ENCODE peak calls at places on chromosomes 11 and 22, in eight cellular contexts. One of them, this sample, is unnamed.

GRCh38 chr11:12585861-12586260 is 88.4 kb upstream of the TEAD1 start:
- DNase-seq in fibroblast of the aortic adventitia: no peak
- DNase-seq in GM10248: no peak
- DNase-seq in type B pancreatic cell: no peak
- DNase-seq in CD4-positive, alpha-beta T cell: no peak
- DNase-seq in upper lobe of right lung: no peak
- DNase-seq in fibroblast of lung: peak; percentile 20
- DNase-seq in neural crest cell: no peak
- DNase-seq in this sample: no peak

GRCh38 chr11:82733444-82734119 is at the start of gene FAM181B:
- DNase-seq in upper lobe of right lung: peak; percentile 70
- DNase-seq in fibroblast of the aortic adventitia: no peak
- DNase-seq in CD4-positive, alpha-beta T cell: peak; percentile 11
- DNase-seq in neural crest cell: peak; percentile 70
- DNase-seq in GM10248: peak; percentile 23
- DNase-seq in fibroblast of lung: peak; percentile 18
- DNase-seq in type B pancreatic cell: peak; percentile 82
- DNase-seq in this sample: peak; percentile 36

GRCh38 chr11:117885777-117886176 is 9.3 kb upstream of the FXYD6 start:
- DNase-seq in CD4-positive, alpha-beta T cell: no peak
- DNase-seq in GM10248: no peak
- DNase-seq in type B pancreatic cell: peak; percentile 53
- DNase-seq in fibroblast of lung: peak; percentile 78
- DNase-seq in fibroblast of the aortic adventitia: peak; percentile 44
- DNase-seq in upper lobe of right lung: no peak
- DNase-seq in neural crest cell: no peak
- DNase-seq in this sample: no peak

GRCh38 chr11:102599642-102600261 is 25.4 kb downstream of the MMP20 start:
- DNase-seq in CD4-positive, alpha-beta T cell: no peak
- DNase-seq in neural crest cell: no peak
- DNase-seq in fibroblast of lung: peak; percentile 90
- DNase-seq in upper lobe of right lung: no peak
- DNase-seq in type B pancreatic cell: no peak
- DNase-seq in fibroblast of the aortic adventitia: peak; percentile 92
- DNase-seq in GM10248: peak; percentile 61
- DNase-seq in this sample: peak; percentile 57

GRCh38 chr11:86160546-86161149 is 83.9 kb upstream of the EED start:
- DNase-seq in upper lobe of right lung: no peak
- DNase-seq in neural crest cell: no peak
- DNase-seq in type B pancreatic cell: no peak
- DNase-seq in fibroblast of lung: no peak
- DNase-seq in CD4-positive, alpha-beta T cell: no peak
- DNase-seq in GM10248: no peak
- DNase-seq in fibroblast of the aortic adventitia: peak; percentile 71
- DNase-seq in this sample: no peak

GRCh38 chr11:1373536-1374214 is 16.1 kb upstream of the BRSK2 start:
- DNase-seq in CD4-positive, alpha-beta T cell: no peak
- DNase-seq in fibroblast of lung: no peak
- DNase-seq in type B pancreatic cell: no peak
- DNase-seq in GM10248: no peak
- DNase-seq in neural crest cell: no peak
- DNase-seq in upper lobe of right lung: no peak
- DNase-seq in fibroblast of the aortic adventitia: no peak
- DNase-seq in this sample: no peak

GRCh38 chr11:18394928-18395734 is 768 bp downstream of the LDHA start:
- DNase-seq in fibroblast of lung: peak; percentile 12
- DNase-seq in fibroblast of the aortic adventitia: no peak
- DNase-seq in neural crest cell: peak; percentile 10
- DNase-seq in CD4-positive, alpha-beta T cell: peak; percentile 2
- DNase-seq in upper lobe of right lung: no peak
- DNase-seq in GM10248: no peak
- DNase-seq in type B pancreatic cell: no peak
- DNase-seq in this sample: no peak

GRCh38 chr22:32808038-32808445 is 6.5 kb downstream of the TIMP3 start:
- DNase-seq in neural crest cell: no peak
- DNase-seq in CD4-positive, alpha-beta T cell: no peak
- DNase-seq in fibroblast of lung: peak; percentile 25
- DNase-seq in fibroblast of the aortic adventitia: no peak
- DNase-seq in GM10248: no peak
- DNase-seq in upper lobe of right lung: no peak
- DNase-seq in type B pancreatic cell: no peak
- DNase-seq in this sample: no peak

GRCh38 chr22:17733484-17733883 is 40.8 kb downstream of the BID start:
- DNase-seq in fibroblast of lung: no peak
- DNase-seq in GM10248: no peak
- DNase-seq in fibroblast of the aortic adventitia: peak; percentile 29
- DNase-seq in type B pancreatic cell: no peak
- DNase-seq in neural crest cell: no peak
- DNase-seq in CD4-positive, alpha-beta T cell: no peak
- DNase-seq in upper lobe of right lung: no peak
- DNase-seq in this sample: no peak

GRCh38 chr11:88280673-88281316 is 56.7 kb downstream of the CTSC start:
- DNase-seq in upper lobe of right lung: no peak
- DNase-seq in GM10248: no peak
- DNase-seq in CD4-positive, alpha-beta T cell: no peak
- DNase-seq in neural crest cell: no peak
- DNase-seq in type B pancreatic cell: no peak
- DNase-seq in fibroblast of lung: peak; percentile 40
- DNase-seq in fibroblast of the aortic adventitia: peak; percentile 81
- DNase-seq in this sample: no peak

GRCh38 chr11:133577403-133577802 is 45.1 kb upstream of the OPCML start:
- DNase-seq in GM10248: no peak
- DNase-seq in CD4-positive, alpha-beta T cell: no peak
- DNase-seq in upper lobe of right lung: no peak
- DNase-seq in fibroblast of the aortic adventitia: no peak
- DNase-seq in neural crest cell: no peak
- DNase-seq in fibroblast of lung: no peak
- DNase-seq in type B pancreatic cell: no peak
- DNase-seq in this sample: no peak

GRCh38 chr11:77815459-77815858 is 5.1 kb downstream of the RSF1 start:
- DNase-seq in type B pancreatic cell: no peak
- DNase-seq in fibroblast of the aortic adventitia: no peak
- DNase-seq in CD4-positive, alpha-beta T cell: no peak
- DNase-seq in neural crest cell: no peak
- DNase-seq in GM10248: no peak
- DNase-seq in fibroblast of lung: no peak
- DNase-seq in upper lobe of right lung: no peak
- DNase-seq in this sample: no peak

GRCh38 chr11:110173775-110174644 is 80.8 kb downstream of the ZC3H12C start:
- DNase-seq in fibroblast of lung: peak; percentile 81
- DNase-seq in GM10248: peak; percentile 55
- DNase-seq in CD4-positive, alpha-beta T cell: peak; percentile 22
- DNase-seq in fibroblast of the aortic adventitia: peak; percentile 78
- DNase-seq in type B pancreatic cell: no peak
- DNase-seq in neural crest cell: peak; percentile 76
- DNase-seq in upper lobe of right lung: peak; percentile 83
- DNase-seq in this sample: peak; percentile 69

GRCh38 chr11:115301029-115301428 is 203.2 kb downstream of the CADM1 start:
- DNase-seq in upper lobe of right lung: no peak
- DNase-seq in neural crest cell: no peak
- DNase-seq in fibroblast of the aortic adventitia: no peak
- DNase-seq in GM10248: no peak
- DNase-seq in type B pancreatic cell: no peak
- DNase-seq in CD4-positive, alpha-beta T cell: no peak
- DNase-seq in fibroblast of lung: no peak
- DNase-seq in this sample: no peak

GRCh38 chr22:40620464-40621046 is 16.0 kb downstream of the MRTFA start:
- DNase-seq in fibroblast of lung: peak; percentile 21
- DNase-seq in type B pancreatic cell: no peak
- DNase-seq in GM10248: no peak
- DNase-seq in neural crest cell: no peak
- DNase-seq in fibroblast of the aortic adventitia: peak; percentile 30
- DNase-seq in upper lobe of right lung: no peak
- DNase-seq in CD4-positive, alpha-beta T cell: no peak
- DNase-seq in this sample: no peak

GRCh38 chr22:38835888-38836301 is 7.9 kb downstream of the NPTXR start:
- DNase-seq in upper lobe of right lung: no peak
- DNase-seq in fibroblast of the aortic adventitia: peak; percentile 11
- DNase-seq in GM10248: no peak
- DNase-seq in type B pancreatic cell: no peak
- DNase-seq in CD4-positive, alpha-beta T cell: no peak
- DNase-seq in neural crest cell: no peak
- DNase-seq in fibroblast of lung: no peak
- DNase-seq in this sample: no peak

GRCh38 chr22:39415506-39415905 is 15.9 kb downstream of the TAB1 start:
- DNase-seq in GM10248: no peak
- DNase-seq in neural crest cell: no peak
- DNase-seq in upper lobe of right lung: no peak
- DNase-seq in fibroblast of the aortic adventitia: no peak
- DNase-seq in fibroblast of lung: no peak
- DNase-seq in type B pancreatic cell: no peak
- DNase-seq in CD4-positive, alpha-beta T cell: no peak
- DNase-seq in this sample: no peak

GRCh38 chr22:41532908-41533825 is 11.1 kb downstream of the POLR3H start:
- DNase-seq in type B pancreatic cell: no peak
- DNase-seq in fibroblast of the aortic adventitia: peak; percentile 63
- DNase-seq in GM10248: peak; percentile 81
- DNase-seq in fibroblast of lung: peak; percentile 63
- DNase-seq in neural crest cell: peak; percentile 78
- DNase-seq in CD4-positive, alpha-beta T cell: peak; percentile 53
- DNase-seq in upper lobe of right lung: peak; percentile 83
- DNase-seq in this sample: peak; percentile 88

DNA sequence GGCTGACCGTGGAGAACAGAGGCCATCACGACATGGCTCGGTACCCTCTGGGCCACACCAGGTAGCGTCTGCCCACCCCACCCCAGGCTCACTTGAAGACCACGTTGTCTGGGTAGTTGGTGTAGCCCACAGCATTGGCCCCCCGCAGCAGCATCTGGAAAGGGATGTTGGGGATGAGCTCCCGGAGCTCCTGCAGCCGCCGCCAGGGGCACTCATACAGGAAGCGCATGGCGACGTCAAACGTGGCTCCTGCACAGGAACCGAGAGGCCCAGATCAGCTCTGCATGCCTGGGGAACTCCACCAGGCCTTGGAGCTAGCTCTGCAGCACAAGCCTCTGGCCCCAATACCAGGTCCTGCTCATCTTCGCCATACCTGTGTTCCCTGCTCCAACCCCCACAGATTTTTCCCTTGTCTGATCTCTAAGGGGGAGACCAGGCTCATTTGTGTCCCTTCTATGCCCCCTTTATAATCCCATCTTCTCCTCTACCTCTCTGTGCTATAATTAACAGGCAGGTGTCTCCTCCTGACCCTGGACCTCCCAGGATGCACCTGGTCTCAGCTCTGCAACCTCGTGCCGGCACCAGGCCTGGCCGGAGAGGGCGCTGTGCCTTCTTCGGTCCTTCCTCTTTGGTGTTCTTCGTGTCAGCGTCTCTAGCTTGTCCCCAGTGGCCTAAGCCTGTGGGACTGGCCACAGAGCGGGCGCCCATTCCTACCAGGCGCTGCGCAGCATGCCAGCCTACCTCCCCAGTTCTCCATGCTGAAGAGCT is 5.0 kb upstream of the LRFN4 start:
- DNase-seq in CD4-positive, alpha-beta T cell: no peak
- DNase-seq in GM10248: no peak
- DNase-seq in fibroblast of the aortic adventitia: no peak
- DNase-seq in neural crest cell: no peak
- DNase-seq in type B pancreatic cell: no peak
- DNase-seq in fibroblast of lung: no peak
- DNase-seq in upper lobe of right lung: peak; percentile 65
- DNase-seq in this sample: peak; percentile 68
- TF ChIP-seq CTCF in CD4-positive, alpha-beta T cell: no peak
- TF ChIP-seq CTCF in GM10248: peak; percentile 20
- TF ChIP-seq CTCF in fibroblast of the aortic adventitia: no peak
- TF ChIP-seq CTCF in neural crest cell: peak; percentile 18
- TF ChIP-seq CTCF in type B pancreatic cell: no peak
- TF ChIP-seq CTCF in fibroblast of lung: no peak
- TF ChIP-seq CTCF in upper lobe of right lung: no peak
- TF ChIP-seq CTCF in this sample: no peak

DNA sequence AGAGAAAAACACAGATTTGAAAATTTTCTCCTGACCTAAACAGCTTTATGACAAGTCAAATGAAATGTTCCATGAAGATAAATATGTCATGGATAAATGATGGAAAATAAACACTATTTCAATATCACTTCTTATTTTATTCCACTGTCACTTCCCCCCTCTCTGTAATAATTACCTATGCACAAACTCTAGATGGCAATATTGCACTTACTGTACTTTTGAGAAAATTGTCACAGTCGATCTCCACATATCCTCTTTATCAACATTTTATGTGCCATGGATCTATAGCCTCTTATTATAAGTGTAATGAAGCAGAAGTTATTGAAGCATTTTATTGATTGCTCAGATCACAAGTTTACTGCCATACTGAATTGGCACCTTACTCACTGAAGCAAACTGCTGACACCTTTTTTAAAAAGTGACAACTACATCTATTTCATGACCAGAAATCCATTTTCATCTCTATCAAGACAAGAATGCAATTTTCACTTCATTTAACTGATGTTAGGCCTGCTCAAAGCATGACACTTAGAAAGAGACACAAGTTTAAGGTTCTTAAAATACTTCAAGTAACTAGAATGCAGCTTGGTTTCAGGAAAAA is 133.4 kb downstream of the DCDC1 start:
- DNase-seq in CD4-positive, alpha-beta T cell: no peak
- DNase-seq in fibroblast of lung: peak; percentile 35
- DNase-seq in upper lobe of right lung: no peak
- DNase-seq in type B pancreatic cell: no peak
- DNase-seq in neural crest cell: no peak
- DNase-seq in GM10248: no peak
- DNase-seq in fibroblast of the aortic adventitia: peak; percentile 20
- DNase-seq in this sample: no peak
- TF ChIP-seq CTCF in CD4-positive, alpha-beta T cell: no peak
- TF ChIP-seq CTCF in fibroblast of lung: no peak
- TF ChIP-seq CTCF in upper lobe of right lung: peak; percentile 15
- TF ChIP-seq CTCF in type B pancreatic cell: peak; percentile 55
- TF ChIP-seq CTCF in neural crest cell: peak; percentile 54
- TF ChIP-seq CTCF in GM10248: peak; percentile 38
- TF ChIP-seq CTCF in fibroblast of the aortic adventitia: peak; percentile 39
- TF ChIP-seq CTCF in this sample: no peak

DNA sequence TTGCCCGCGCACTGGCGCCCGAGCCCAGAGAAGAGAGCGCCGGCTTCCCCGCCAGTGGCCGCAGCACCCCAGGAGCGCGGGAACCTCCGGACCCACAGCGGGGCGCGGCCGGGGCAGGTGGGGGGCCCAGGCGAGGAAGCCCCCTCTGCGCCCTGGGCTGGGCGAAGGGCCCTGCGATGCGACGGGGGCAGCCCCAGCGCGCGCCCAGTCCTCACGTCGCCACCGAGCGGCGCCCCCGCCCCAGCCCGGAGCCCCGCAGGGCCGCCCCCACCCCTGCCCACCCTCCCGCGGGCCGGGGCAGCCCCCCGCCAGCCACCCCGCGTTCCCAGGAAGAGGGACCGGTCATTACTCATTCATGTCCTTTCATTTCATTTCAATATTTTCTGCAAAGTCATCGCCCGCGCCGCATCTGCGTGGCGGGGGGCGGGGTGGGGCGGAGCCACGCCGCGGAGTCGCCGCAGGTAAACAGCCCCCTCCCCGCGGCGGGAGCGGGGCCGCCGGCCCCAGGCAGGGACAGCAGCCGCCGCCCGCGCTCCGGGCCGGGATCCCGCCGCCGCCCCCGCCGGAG is 673 bp upstream of the PANX2 start:
- DNase-seq in fibroblast of the aortic adventitia: peak; percentile 20
- DNase-seq in type B pancreatic cell: no peak
- DNase-seq in GM10248: peak; percentile 64
- DNase-seq in upper lobe of right lung: no peak
- DNase-seq in neural crest cell: no peak
- DNase-seq in CD4-positive, alpha-beta T cell: no peak
- DNase-seq in fibroblast of lung: no peak
- DNase-seq in this sample: peak; percentile 73
- TF ChIP-seq CTCF in fibroblast of the aortic adventitia: no peak
- TF ChIP-seq CTCF in type B pancreatic cell: peak; percentile 16
- TF ChIP-seq CTCF in GM10248: peak; percentile 9
- TF ChIP-seq CTCF in upper lobe of right lung: no peak
- TF ChIP-seq CTCF in neural crest cell: peak; percentile 20
- TF ChIP-seq CTCF in CD4-positive, alpha-beta T cell: no peak
- TF ChIP-seq CTCF in fibroblast of lung: no peak
- TF ChIP-seq CTCF in this sample: no peak

GRCh38 chr11:129289350-129290040 is 86.2 kb upstream of the BARX2 start:
- DNase-seq in fibroblast of the aortic adventitia: no peak
- DNase-seq in upper lobe of right lung: no peak
- DNase-seq in neural crest cell: no peak
- DNase-seq in GM10248: no peak
- DNase-seq in fibroblast of lung: no peak
- DNase-seq in CD4-positive, alpha-beta T cell: no peak
- DNase-seq in type B pancreatic cell: no peak
- DNase-seq in this sample: no peak
- TF ChIP-seq CTCF in fibroblast of the aortic adventitia: no peak
- TF ChIP-seq CTCF in upper lobe of right lung: no peak
- TF ChIP-seq CTCF in neural crest cell: peak; percentile 39
- TF ChIP-seq CTCF in GM10248: no peak
- TF ChIP-seq CTCF in fibroblast of lung: no peak
- TF ChIP-seq CTCF in CD4-positive, alpha-beta T cell: no peak
- TF ChIP-seq CTCF in type B pancreatic cell: peak; percentile 50
- TF ChIP-seq CTCF in this sample: no peak

This sample was measured in GM13976.